ENCODE peak calls at places on chromosomes 1 and 21, in seven cellular contexts. K is lower lobe of right lung; Z is breast epithelium; L is esophagus squamous epithelium; R is CD8-positive, alpha-beta memory T cell; E is neuronal stem cell; T is naive thymus-derived CD4-positive, alpha-beta T cell. M is an unnamed sample.

GRCh38 chr1:21724098-21724497 is 54.9 kb upstream of the RAP1GAP start:
- DNase-seq in K (no peak), Z (no peak), L (no peak), R (no peak), E (no peak), T (no peak), M (no peak)

GRCh38 chr1:231159202-231159962 is 2.5 kb upstream of the TRIM67 start:
- DNase-seq in K (no peak), Z (no peak), L (no peak), R (no peak), E (no peak), T (no peak), M (no peak)

GRCh38 chr1:219099307-219099706 is 74.4 kb upstream of the LYPLAL1 start:
- DNase-seq in K (no peak), Z (no peak), L (no peak), R (no peak), E (no peak), T (no peak), M (no peak)

GRCh38 chr21:42386034-42386591 is 9.7 kb downstream of the TMPRSS3 start:
- DNase-seq in K (no peak), Z (no peak), L (no peak), R (no peak), E (no peak), T (no peak), M (no peak)

GRCh38 chr1:157496121-157496526 is 56.2 kb downstream of the FCRL5 start:
- DNase-seq in K (no peak), Z (no peak), L (no peak), R (no peak), E (peak; percentile 54), T (peak; percentile 10), M (peak; percentile 75)

GRCh38 chr21:39384674-39385298 is 35.9 kb upstream of the HMGN1 start:
- DNase-seq in K (no peak), Z (no peak), L (no peak), R (no peak), E (no peak), T (no peak), M (no peak)

GRCh38 chr1:177925006-177925405 is 44.9 kb downstream of the SEC16B start:
- DNase-seq in K (no peak), Z (no peak), L (no peak), R (no peak), E (no peak), T (no peak), M (peak; percentile 52)

GRCh38 chr1:54857741-54858665 is 29.0 kb downstream of the DHCR24 start:
- DNase-seq in K (no peak), Z (no peak), L (no peak), R (no peak), E (no peak), T (no peak), M (peak; percentile 18)

GRCh38 chr1:47222476-47222875 is 9.5 kb downstream of the TAL1 start:
- DNase-seq in K (no peak), Z (no peak), L (no peak), R (no peak), E (no peak), T (no peak), M (no peak)

GRCh38 chr1:198199105-198199504 is 42.3 kb downstream of the NEK7 start:
- DNase-seq in K (no peak), Z (no peak), L (no peak), R (no peak), E (no peak), T (no peak), M (no peak)

GRCh38 chr1:50424940-50425375 is 1.7 kb upstream of the DMRTA2 start:
- DNase-seq in K (no peak), Z (no peak), L (no peak), R (no peak), E (no peak), T (no peak), M (no peak)

GRCh38 chr1:153534933-153535663 is 693 bp downstream of the S100A6 start:
- DNase-seq in K (peak; percentile 85), Z (peak; percentile 73), L (no peak), R (no peak), E (no peak), T (no peak), M (no peak)

GRCh38 chr1:30757196-30757949 is at the start of gene LAPTM5:
- DNase-seq in K (peak; percentile 87), Z (no peak), L (no peak), R (peak; percentile 54), E (no peak), T (peak; percentile 66), M (no peak)

GRCh38 chr1:191839891-191840290 is 318.4 kb upstream of the RGS18 start:
- DNase-seq in K (no peak), Z (no peak), L (no peak), R (no peak), E (no peak), T (no peak), M (no peak)

GRCh38 chr1:66393586-66394334 is 140.2 kb upstream of the SGIP1 start:
- DNase-seq in K (peak; percentile 55), Z (no peak), L (no peak), R (no peak), E (no peak), T (no peak), M (no peak)

GRCh38 chr1:162987866-162988265 is 81.3 kb upstream of the RGS4 start:
- DNase-seq in K (no peak), Z (no peak), L (no peak), R (no peak), E (no peak), T (no peak), M (no peak)

GRCh38 chr1:157119008-157119407 is 19.2 kb downstream of the ETV3 start:
- DNase-seq in K (no peak), Z (no peak), L (no peak), R (no peak), E (no peak), T (no peak), M (peak; percentile 4)

GRCh38 chr1:207248544-207249206 is 72.8 kb upstream of the CD55 start:
- DNase-seq in K (no peak), Z (no peak), L (no peak), R (no peak), E (no peak), T (no peak), M (no peak)

GRCh38 chr1:116990612-116991151 is 10.9 kb upstream of the CD101 start:
- DNase-seq in K (no peak), Z (peak; percentile 77), L (no peak), R (no peak), E (no peak), T (no peak), M (no peak)

GRCh38 chr21:21971384-21971783 is 973.2 kb downstream of the NCAM2 start:
- DNase-seq in K (no peak), Z (no peak), L (no peak), R (no peak), E (no peak), T (no peak), M (no peak)

GRCh38 chr21:35028451-35028757 is 20.7 kb downstream of the RUNX1 start:
- DNase-seq in K (no peak), Z (no peak), L (no peak), R (no peak), E (no peak), T (no peak), M (no peak)

GRCh38 chr1:193730017-193730416 is 543.6 kb upstream of the B3GALT2 start:
- DNase-seq in K (no peak), Z (no peak), L (no peak), R (no peak), E (no peak), T (no peak), M (no peak)

GRCh38 chr1:229139320-229139719 is 131.6 kb upstream of the RAB4A start:
- DNase-seq in K (no peak), Z (no peak), L (no peak), R (no peak), E (no peak), T (no peak), M (no peak)

GRCh38 chr1:203278087-203278884 is 27.0 kb upstream of the BTG2 start:
- DNase-seq in K (peak; percentile 73), Z (peak; percentile 89), L (no peak), R (no peak), E (no peak), T (peak; percentile 60), M (peak; percentile 71)
- H3K27ac ChIP-seq in K (peak overlapping the region; percentile 77), Z (peak overlapping the region; percentile 87), L (peak overlapping the region; percentile 94), R (no peak overlapping the region), E (peak overlapping the region; percentile 13), T (peak overlapping the region; percentile 74), M (peak overlapping the region; percentile 6)

GRCh38 chr1:43703836-43704235 is 3.5 kb upstream of the ST3GAL3 start:
- DNase-seq in K (no peak), Z (no peak), L (no peak), R (no peak), E (no peak), T (no peak), M (no peak)
- H3K27me3 ChIP-seq in K (no peaks in the 10 kb centered on the region), Z (no peaks in the 10 kb centered on the region), L (no peaks in the 10 kb centered on the region), R (no peaks in the 10 kb centered on the region), E (no peaks in the 10 kb centered on the region), T (no peaks in the 10 kb centered on the region), M (no peaks in the 10 kb centered on the region)

DNA sequence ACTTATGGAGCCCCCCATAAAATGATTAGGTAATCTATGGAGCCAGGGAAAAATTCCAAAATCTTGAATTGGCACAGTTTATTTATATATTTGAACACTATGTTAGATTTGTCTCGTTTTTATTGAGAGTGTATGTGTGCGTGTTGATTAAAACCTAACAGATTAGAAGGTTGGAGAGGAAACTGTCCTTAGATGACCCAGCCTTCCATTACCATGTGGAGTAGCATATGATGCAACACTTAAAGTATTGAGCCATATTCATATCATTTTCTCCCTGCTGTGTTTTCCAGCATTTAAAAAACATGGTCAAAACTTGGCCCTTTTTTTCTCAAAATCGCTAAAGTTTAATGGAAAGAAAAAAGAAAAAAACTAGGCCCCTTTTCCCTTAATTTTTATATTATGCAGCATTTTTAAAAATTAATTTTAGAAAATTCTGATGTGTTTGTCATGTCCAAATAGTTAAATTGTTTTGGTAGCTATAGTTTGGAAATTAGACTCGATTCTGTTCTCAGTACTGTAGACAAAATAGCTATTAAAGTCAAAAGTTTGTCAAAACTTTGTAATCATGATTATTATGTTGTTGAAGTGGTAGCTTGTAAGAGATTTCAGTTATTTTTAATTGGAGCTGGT is 2.3 kb downstream of the LRRC8D start:
- DNase-seq in K (no peak), Z (no peak), L (no peak), R (no peak), E (no peak), T (no peak), M (no peak)
- H3K4me3 ChIP-seq in K (peak overlapping the region; percentile 92), Z (no peak overlapping the region), L (no peak overlapping the region), R (no peak overlapping the region), E (peak overlapping the region; percentile 90), T (no peak overlapping the region), M (no peak overlapping the region)

GRCh38 chr1:56175211-56175610 is 404.2 kb downstream of the PLPP3 start:
- DNase-seq in K (no peak), Z (no peak), L (no peak), R (no peak), E (no peak), T (no peak), M (no peak)

GRCh38 chr1:56180806-56181205 is 398.6 kb downstream of the PLPP3 start:
- DNase-seq in K (no peak), Z (no peak), L (no peak), R (no peak), E (no peak), T (no peak), M (no peak)

GRCh38 chr1:56183151-56183550 is 396.2 kb downstream of the PLPP3 start:
- DNase-seq in K (no peak), Z (no peak), L (no peak), R (no peak), E (no peak), T (no peak), M (no peak)

GRCh38 chr1:56185493-56185892 is 393.9 kb downstream of the PLPP3 start:
- DNase-seq in K (no peak), Z (no peak), L (no peak), R (no peak), E (no peak), T (no peak), M (no peak)

GRCh38 chr1:56179571-56179970 is 399.8 kb downstream of the PLPP3 start:
- DNase-seq in K (no peak), Z (no peak), L (no peak), R (no peak), E (no peak), T (no peak), M (no peak)
- H3K27ac ChIP-seq in K (no peak overlapping the region), Z (no peak overlapping the region), L (no peak overlapping the region), R (no peak overlapping the region), E (no peak overlapping the region), T (no peak overlapping the region), M (no peak overlapping the region)